ENCODE peak calls at places on chromosomes 6 and 20, in nine cellular contexts. B is stimulated activated CD4-positive, alpha-beta T cell treated with anti-CD3 and anti-CD28 coated beads, Interleukin-2, amount 100 ng/mL, for 24 hours; S is GM12891; P is esophagus squamous epithelium; A is NT2/D1; Y is OCI-LY7; D is DMS153; N is T-helper 2 cell; W is iris pigment epithelial cell. V is an unnamed sample.

GRCh38 chr20:63952769-63953168 is 3.4 kb downstream of the UCKL1 start:
- DNase-seq in A (no peak), B (no peak), Y (no peak), D (no peak), S (no peak), P (no peak), N (no peak), W (no peak), V (no peak)

GRCh38 chr6:139927742-139928305 is 553.4 kb upstream of the CITED2 start:
- DNase-seq in D (no peak), B (no peak), A (no peak), P (no peak), S (no peak), Y (no peak), N (no peak), W (no peak), V (no peak)

GRCh38 chr6:3848925-3849605 is at the start of gene FAM50B:
- DNase-seq in N (peak), P (peak), W (peak), S (peak), Y (peak), D (no peak), B (peak), A (peak), V (peak)

GRCh38 chr20:29873946-29874345 is 1383.5 kb upstream of the DEFB115 start:
- DNase-seq in N (no peak), P (no peak), D (no peak), S (no peak), Y (peak), W (peak), B (peak), A (no peak), V (no peak)

GRCh38 chr20:47854687-47855212 is 69.5 kb upstream of the SULF2 start:
- DNase-seq in N (no peak), Y (peak), A (peak), S (no peak), B (no peak), P (no peak), W (peak), D (no peak), V (no peak)

GRCh38 chr20:32484221-32485125 is 100.7 kb downstream of the NOL4L start:
- DNase-seq in D (no peak), A (no peak), B (peak), P (no peak), Y (peak), W (no peak), S (peak), N (peak), V (no peak)

GRCh38 chr20:46626799-46627198 is 24.5 kb downstream of the SLC13A3 start:
- DNase-seq in W (no peak), D (no peak), B (no peak), N (no peak), S (no peak), A (no peak), Y (no peak), P (no peak), V (no peak)

GRCh38 chr6:79420054-79420453 is 117.2 kb downstream of the LCA5 start:
- DNase-seq in S (no peak), A (no peak), Y (no peak), N (no peak), P (no peak), W (no peak), D (peak), B (no peak), V (no peak)

GRCh38 chr6:152272486-152272885 is 364.7 kb downstream of the SYNE1 start:
- DNase-seq in S (no peak), A (no peak), B (no peak), N (no peak), W (peak), Y (no peak), P (no peak), D (no peak), V (no peak)

GRCh38 chr6:148761532-148761951 is 14.7 kb downstream of the UST start:
- DNase-seq in N (peak), A (no peak), D (no peak), P (no peak), W (peak), Y (peak), S (no peak), B (no peak), V (peak)

GRCh38 chr6:45613678-45614077 is 235.9 kb upstream of the SUPT3H start:
- DNase-seq in N (no peak), W (peak), Y (no peak), B (no peak), S (no peak), A (no peak), D (no peak), P (no peak), V (no peak)

GRCh38 chr6:36280983-36281382 is 11.1 kb downstream of the PNPLA1 start:
- DNase-seq in D (no peak), B (no peak), S (no peak), A (no peak), N (no peak), W (no peak), P (no peak), Y (no peak), V (no peak)

GRCh38 chr6:16426241-16426640 is 187.9 kb downstream of the GMPR start:
- DNase-seq in W (no peak), D (no peak), S (no peak), B (no peak), N (no peak), A (no peak), Y (no peak), P (no peak), V (no peak)

GRCh38 chr20:42889517-42889916 is 300.2 kb downstream of the PTPRT start:
- DNase-seq in D (no peak), A (no peak), W (no peak), P (no peak), N (no peak), Y (no peak), S (no peak), B (no peak), V (no peak)

GRCh38 chr20:41649489-41649888 is 31.3 kb upstream of the CHD6 start:
- DNase-seq in A (no peak), B (no peak), Y (peak), S (no peak), W (no peak), N (no peak), D (peak), P (no peak), V (no peak)

GRCh38 chr6:150749091-150749670 is 116.3 kb upstream of the MTHFD1L start:
- DNase-seq in B (no peak), W (no peak), Y (no peak), P (no peak), D (no peak), A (no peak), N (no peak), S (no peak), V (no peak)

GRCh38 chr6:10048370-10049297 is 366.2 kb downstream of the TFAP2A start:
- DNase-seq in D (no peak), S (no peak), P (no peak), W (no peak), N (no peak), Y (no peak), B (no peak), A (no peak), V (no peak)

GRCh38 chr20:9235518-9235917 is 166.6 kb downstream of the PLCB4 start:
- DNase-seq in W (peak), S (no peak), P (no peak), D (no peak), A (no peak), N (no peak), B (no peak), Y (no peak), V (no peak)

V was measured in stimulated activated naive CD8-positive, alpha-beta T cell treated with anti-CD3 and anti-CD28 coated beads, Interleukin-15, amount 100 ng/mL, for 72 hours.